ENCODE peak calls at places on chromosomes 5 and 9, in six cellular contexts. Z, J, V, P, Q and N are unnamed samples.

GRCh38 chr5:176530983-176531901 is 6.0 kb downstream of the RNF44 start:
- DNase-seq in Z (no peak), J (no peak), V (no peak), P (no peak), Q (no peak), N (no peak)

GRCh38 chr5:65290677-65291076 is 191.0 kb downstream of the ADAMTS6 start:
- DNase-seq in Z (no peak), J (no peak), V (no peak), P (no peak), Q (no peak), N (no peak)

GRCh38 chr9:31030741-31031202 is 1353.7 kb upstream of the ACO1 start:
- DNase-seq in Z (no peak), J (no peak), V (no peak), P (no peak), Q (no peak), N (no peak)

GRCh38 chr9:107489687-107490605 is at the start of gene KLF4:
- DNase-seq in Z (peak; percentile 62), J (peak; percentile 95), V (peak; percentile 94), P (no peak), Q (peak; percentile 96), N (peak; percentile 92)

GRCh38 chr5:55600536-55601208 is 65.9 kb upstream of the PLPP1 start:
- DNase-seq in Z (no peak), J (peak; percentile 21), V (peak; percentile 63), P (no peak), Q (no peak), N (peak; percentile 11)

GRCh38 chr5:138803285-138803684 is 50.1 kb downstream of the CTNNA1 start:
- DNase-seq in Z (no peak), J (no peak), V (no peak), P (no peak), Q (no peak), N (no peak)

GRCh38 chr9:6680797-6681146 is 35.2 kb upstream of the GLDC start:
- DNase-seq in Z (peak; percentile 68), J (peak; percentile 67), V (no peak), P (no peak), Q (no peak), N (peak; percentile 95)

GRCh38 chr9:129318121-129319075 is 140.3 kb upstream of the IER5L start:
- DNase-seq in Z (peak; percentile 59), J (no peak), V (no peak), P (no peak), Q (no peak), N (no peak)

GRCh38 chr5:172417983-172418630 is 36.2 kb downstream of the SH3PXD2B start:
- DNase-seq in Z (peak; percentile 20), J (peak; percentile 38), V (peak; percentile 80), P (no peak), Q (no peak), N (peak; percentile 45)

GRCh38 chr5:119795768-119796167 is 166.4 kb downstream of the FAM170A start:
- DNase-seq in Z (no peak), J (no peak), V (no peak), P (no peak), Q (no peak), N (no peak)

GRCh38 chr9:84799231-84799630 is 129.7 kb downstream of the NTRK2 start:
- DNase-seq in Z (no peak), J (no peak), V (no peak), P (no peak), Q (no peak), N (no peak)

GRCh38 chr5:147177125-147177840 is 57.5 kb upstream of the STK32A start:
- DNase-seq in Z (no peak), J (no peak), V (no peak), P (no peak), Q (no peak), N (no peak)

GRCh38 chr9:89501311-89501898 is 3.5 kb upstream of the SEMA4D start:
- DNase-seq in Z (no peak), J (no peak), V (no peak), P (no peak), Q (no peak), N (no peak)

GRCh38 chr9:135075234-135076142 is 12.0 kb upstream of the OLFM1 start:
- DNase-seq in Z (no peak), J (no peak), V (no peak), P (no peak), Q (no peak), N (no peak)

GRCh38 chr5:95817430-95817829 is 5.1 kb downstream of the GLRX start:
- DNase-seq in Z (no peak), J (no peak), V (no peak), P (no peak), Q (no peak), N (no peak)

GRCh38 chr9:124467410-124468060 is 17.3 kb downstream of the ADGRD2 start:
- DNase-seq in Z (no peak), J (no peak), V (no peak), P (no peak), Q (no peak), N (no peak)

GRCh38 chr5:114789773-114790402 is 379.8 kb downstream of the TRIM36 start:
- DNase-seq in Z (peak; percentile 8), J (peak; percentile 45), V (no peak), P (no peak), Q (no peak), N (peak; percentile 79)

GRCh38 chr5:158880514-158881001 is 219.2 kb downstream of the EBF1 start:
- DNase-seq in Z (no peak), J (no peak), V (no peak), P (no peak), Q (no peak), N (no peak)

GRCh38 chr5:7876867-7877266 is 7.9 kb downstream of the MTRR start:
- DNase-seq in Z (no peak), J (no peak), V (no peak), P (no peak), Q (no peak), N (peak; percentile 55)

GRCh38 chr9:121353246-121353975 is 16.6 kb downstream of the STOM start:
- DNase-seq in Z (no peak), J (no peak), V (no peak), P (peak; percentile 88), Q (no peak), N (peak; percentile 81)

GRCh38 chr9:91560301-91560700 is 136.7 kb upstream of the NFIL3 start:
- DNase-seq in Z (no peak), J (no peak), V (peak; percentile 3), P (no peak), Q (no peak), N (no peak)

GRCh38 chr5:78008356-78008967 is 232.3 kb upstream of the TBCA start:
- DNase-seq in Z (peak; percentile 31), J (peak; percentile 67), V (peak; percentile 53), P (no peak), Q (peak; percentile 18), N (peak; percentile 66)

GRCh38 chr9:111481885-111482636 is 2.1 kb downstream of the ECPAS start:
- DNase-seq in Z (peak; percentile 62), J (peak; percentile 27), V (no peak), P (no peak), Q (no peak), N (peak; percentile 46)

GRCh38 chr5:125446986-125447385 is 700.5 kb upstream of the ZNF608 start:
- DNase-seq in Z (no peak), J (peak; percentile 32), V (peak; percentile 21), P (no peak), Q (no peak), N (no peak)

GRCh38 chr9:27436234-27436633 is 87.9 kb upstream of the IFNK start:
- DNase-seq in Z (peak; percentile 95), J (peak; percentile 86), V (no peak), P (no peak), Q (no peak), N (no peak)

GRCh38 chr9:75454891-75455290 is 366.6 kb downstream of the OSTF1 start:
- DNase-seq in Z (no peak), J (no peak), V (no peak), P (no peak), Q (no peak), N (no peak)

GRCh38 chr9:2199999-2200796 is 185.1 kb downstream of the SMARCA2 start:
- DNase-seq in Z (no peak), J (no peak), V (no peak), P (no peak), Q (no peak), N (no peak)

GRCh38 chr9:112900901-112901300 is 10.2 kb upstream of the SLC46A2 start:
- DNase-seq in Z (no peak), J (no peak), V (no peak), P (no peak), Q (no peak), N (no peak)
- TF ChIP-seq MAX in Z (no peak), J (no peak), V (no peak), P (no peak), Q (no peak), N (no peak)

DNA sequence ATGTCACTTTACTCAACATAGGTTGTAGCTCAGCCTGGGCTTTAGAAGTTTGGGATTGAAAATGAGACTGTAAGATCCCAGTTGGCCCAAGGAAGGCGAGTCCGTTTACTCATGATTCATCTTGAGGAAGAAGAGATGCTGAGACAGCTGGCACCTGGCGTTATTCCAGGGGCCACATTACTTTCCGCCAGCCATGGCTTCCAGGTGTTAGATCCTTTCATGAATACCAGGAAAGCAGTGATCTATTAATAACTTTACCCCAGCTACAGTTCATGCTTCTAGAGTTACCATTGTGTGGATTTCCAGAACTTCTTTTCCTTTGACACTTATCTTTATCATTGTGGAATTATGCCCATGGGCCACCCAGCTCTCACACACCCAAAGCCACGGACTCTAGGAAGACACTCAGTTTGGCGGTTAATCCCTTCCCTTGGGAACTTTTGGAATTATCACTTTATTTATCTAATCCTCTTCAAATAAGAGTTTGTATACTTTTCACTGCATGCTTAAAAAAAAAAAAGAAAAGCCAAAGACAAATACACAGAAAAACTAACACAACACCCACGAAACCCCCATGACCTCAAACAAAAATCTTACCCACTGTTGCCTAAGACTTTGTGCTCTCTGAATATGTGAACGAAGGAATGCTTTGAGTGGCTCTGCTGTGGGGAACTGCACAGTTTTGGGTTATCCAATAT is 26.9 kb downstream of the RAI14 start:
- DNase-seq in Z (peak; percentile 33), J (peak; percentile 87), V (peak; percentile 90), P (no peak), Q (no peak), N (no peak)
- TF ChIP-seq MYC in Z (no peak), J (no peak), V (no peak), P (no peak), Q (no peak), N (no peak)

DNA sequence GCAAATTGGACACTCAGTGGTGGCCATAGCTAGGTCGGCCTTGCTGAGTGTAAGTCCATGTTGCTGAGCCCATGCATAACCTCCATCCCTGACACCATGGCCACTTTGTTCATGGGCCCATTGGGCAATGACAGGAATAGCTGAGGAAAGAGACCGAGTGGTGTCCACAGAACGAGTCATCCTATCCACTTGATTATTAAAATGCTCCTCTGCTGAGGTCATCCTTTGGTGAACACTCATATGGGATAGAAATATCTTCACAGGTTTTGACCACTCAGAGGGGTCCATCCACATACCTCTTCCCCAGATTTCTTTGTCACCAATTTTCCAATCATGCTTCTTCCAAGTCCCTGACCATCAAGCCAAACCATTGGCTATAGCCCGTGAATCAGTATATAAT is 63.6 kb downstream of the PPIC start:
- DNase-seq in Z (no peak), J (no peak), V (no peak), P (no peak), Q (no peak), N (no peak)
- TF ChIP-seq MAX in Z (no peak), J (no peak), V (no peak), P (no peak), Q (no peak), N (no peak)

DNA sequence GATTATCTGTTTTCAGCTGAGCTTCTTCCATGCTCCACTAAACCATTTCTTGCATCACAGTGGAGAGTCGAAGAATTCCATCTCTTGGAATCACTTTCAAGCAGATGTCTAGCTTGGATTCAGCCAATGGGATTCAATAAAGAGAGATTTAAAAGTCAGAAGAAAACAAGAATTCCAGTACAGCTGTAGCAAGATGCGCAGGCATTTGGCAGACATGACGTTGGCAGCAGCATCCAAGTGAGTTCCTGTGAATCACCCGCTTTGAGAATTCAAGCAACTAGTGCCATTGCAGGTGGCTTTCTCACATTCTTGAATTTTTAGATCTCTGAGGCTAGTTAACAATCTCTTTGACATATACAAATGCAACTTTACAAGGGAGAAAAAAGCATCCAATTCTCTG is 467.0 kb downstream of the CDH10 start:
- DNase-seq in Z (no peak), J (no peak), V (no peak), P (no peak), Q (no peak), N (no peak)
- TF ChIP-seq MYC in Z (no peak), J (no peak), V (no peak), P (no peak), Q (no peak), N (no peak)